ENCODE peak calls at places on chromosomes 2 and 18, in four cellular contexts. One of them, this sample, is unnamed. For H3K9me3, the result is how much of the 10 kb centered on the place peaks cover.

GRCh38 chr2:120562218-120563005 is 173.3 kb upstream of the GLI2 start:
- DNase-seq in neuronal stem cell: no peak
- DNase-seq in CD8-positive, alpha-beta T cell: no peak
- DNase-seq in adipocyte: no peak
- DNase-seq in this sample: no peak

GRCh38 chr2:96249654-96250053 is 16.1 kb downstream of the TMEM127 start:
- DNase-seq in neuronal stem cell: no peak
- DNase-seq in adipocyte: peak
- DNase-seq in CD8-positive, alpha-beta T cell: no peak
- DNase-seq in this sample: no peak

GRCh38 chr2:19580264-19580663 is 221.8 kb upstream of the OSR1 start:
- DNase-seq in CD8-positive, alpha-beta T cell: no peak
- DNase-seq in neuronal stem cell: no peak
- DNase-seq in adipocyte: no peak
- DNase-seq in this sample: no peak

GRCh38 chr18:80244956-80245730 is 2.2 kb downstream of the PARD6G start:
- DNase-seq in neuronal stem cell: no peak
- DNase-seq in CD8-positive, alpha-beta T cell: no peak
- DNase-seq in adipocyte: peak
- DNase-seq in this sample: no peak

GRCh38 chr2:127762846-127763245 is 48.1 kb downstream of the WDR33 start:
- DNase-seq in neuronal stem cell: no peak
- DNase-seq in adipocyte: no peak
- DNase-seq in CD8-positive, alpha-beta T cell: no peak
- DNase-seq in this sample: no peak

GRCh38 chr2:5373200-5373599 is 319.0 kb upstream of the SOX11 start:
- DNase-seq in CD8-positive, alpha-beta T cell: no peak
- DNase-seq in adipocyte: no peak
- DNase-seq in neuronal stem cell: peak
- DNase-seq in this sample: no peak

GRCh38 chr18:24490545-24490944 is 30.1 kb downstream of the HRH4 start:
- DNase-seq in neuronal stem cell: no peak
- DNase-seq in adipocyte: peak
- DNase-seq in CD8-positive, alpha-beta T cell: no peak
- DNase-seq in this sample: no peak

GRCh38 chr2:27763907-27764267 is 7.6 kb upstream of the MRPL33 start:
- DNase-seq in adipocyte: no peak
- DNase-seq in neuronal stem cell: no peak
- DNase-seq in CD8-positive, alpha-beta T cell: no peak
- DNase-seq in this sample: no peak

GRCh38 chr2:43019025-43019367 is 207.4 kb downstream of the ZFP36L2 start:
- DNase-seq in CD8-positive, alpha-beta T cell: no peak
- DNase-seq in adipocyte: no peak
- DNase-seq in neuronal stem cell: no peak
- DNase-seq in this sample: no peak

GRCh38 chr18:55351220-55351619 is 236.8 kb downstream of the TCF4 start:
- DNase-seq in adipocyte: peak
- DNase-seq in CD8-positive, alpha-beta T cell: no peak
- DNase-seq in neuronal stem cell: no peak
- DNase-seq in this sample: no peak

GRCh38 chr18:75527848-75528247 is 100.3 kb upstream of the SMIM21 start:
- DNase-seq in adipocyte: no peak
- DNase-seq in neuronal stem cell: no peak
- DNase-seq in CD8-positive, alpha-beta T cell: no peak
- DNase-seq in this sample: no peak

GRCh38 chr18:47595816-47596501 is 334.5 kb downstream of the SMAD2 start:
- DNase-seq in neuronal stem cell: no peak
- DNase-seq in CD8-positive, alpha-beta T cell: no peak
- DNase-seq in adipocyte: no peak
- DNase-seq in this sample: no peak

GRCh38 chr2:69306612-69306896 is 80.5 kb downstream of the GFPT1 start:
- DNase-seq in neuronal stem cell: no peak
- DNase-seq in CD8-positive, alpha-beta T cell: no peak
- DNase-seq in adipocyte: peak
- DNase-seq in this sample: no peak

GRCh38 chr2:85750509-85751299 is 3.1 kb upstream of the ATOH8 start:
- DNase-seq in CD8-positive, alpha-beta T cell: peak
- DNase-seq in adipocyte: peak
- DNase-seq in neuronal stem cell: peak
- DNase-seq in this sample: no peak

GRCh38 chr2:178194600-178195389 is 483 bp downstream of the OSBPL6 start:
- DNase-seq in CD8-positive, alpha-beta T cell: no peak
- DNase-seq in adipocyte: peak
- DNase-seq in neuronal stem cell: peak
- DNase-seq in this sample: no peak

GRCh38 chr2:233691443-233692433 is 952 bp upstream of the UGT1A6 start:
- DNase-seq in neuronal stem cell: no peak
- DNase-seq in CD8-positive, alpha-beta T cell: no peak
- DNase-seq in adipocyte: no peak
- DNase-seq in this sample: no peak

GRCh38 chr18:45837283-45838070 is 12.0 kb downstream of the SIGLEC15 start:
- DNase-seq in CD8-positive, alpha-beta T cell: peak
- DNase-seq in adipocyte: peak
- DNase-seq in neuronal stem cell: peak
- DNase-seq in this sample: no peak

GRCh38 chr2:179268277-179268935 is 3.8 kb upstream of the SESTD1 start:
- DNase-seq in adipocyte: peak
- DNase-seq in CD8-positive, alpha-beta T cell: no peak
- DNase-seq in neuronal stem cell: no peak
- DNase-seq in this sample: no peak

GRCh38 chr18:79393626-79394401 is 1.9 kb upstream of the NFATC1 start:
- DNase-seq in neuronal stem cell: no peak
- DNase-seq in CD8-positive, alpha-beta T cell: peak
- DNase-seq in adipocyte: peak
- DNase-seq in this sample: no peak

GRCh38 chr18:77065221-77065981 is 67.2 kb downstream of the MBP start:
- DNase-seq in adipocyte: peak
- DNase-seq in CD8-positive, alpha-beta T cell: peak
- DNase-seq in neuronal stem cell: no peak
- DNase-seq in this sample: peak

GRCh38 chr2:63680455-63680854 is 91.7 kb downstream of the MDH1 start:
- DNase-seq in neuronal stem cell: no peak
- DNase-seq in adipocyte: no peak
- DNase-seq in CD8-positive, alpha-beta T cell: no peak
- DNase-seq in this sample: no peak

GRCh38 chr2:152762202-152762601 is 43.8 kb downstream of the ARL6IP6 start:
- DNase-seq in CD8-positive, alpha-beta T cell: no peak
- DNase-seq in neuronal stem cell: peak
- DNase-seq in adipocyte: peak
- DNase-seq in this sample: no peak

GRCh38 chr2:45909677-45910191 is 258.3 kb downstream of the PRKCE start:
- DNase-seq in CD8-positive, alpha-beta T cell: no peak
- DNase-seq in neuronal stem cell: no peak
- DNase-seq in adipocyte: no peak
- DNase-seq in this sample: no peak

GRCh38 chr2:28365158-28365557 is 27.5 kb upstream of the FOSL2 start:
- DNase-seq in neuronal stem cell: no peak
- DNase-seq in CD8-positive, alpha-beta T cell: no peak
- DNase-seq in adipocyte: no peak
- DNase-seq in this sample: no peak

GRCh38 chr2:231222318-231223000 is 24.0 kb downstream of the ARMC9 start:
- DNase-seq in adipocyte: peak
- DNase-seq in neuronal stem cell: no peak
- DNase-seq in CD8-positive, alpha-beta T cell: no peak
- DNase-seq in this sample: no peak

GRCh38 chr2:64646007-64646880 is 7.5 kb downstream of the SERTAD2 start:
- DNase-seq in adipocyte: peak
- DNase-seq in neuronal stem cell: peak
- DNase-seq in CD8-positive, alpha-beta T cell: peak
- DNase-seq in this sample: peak

GRCh38 chr2:210099940-210100339 is 71.3 kb downstream of the KANSL1L start:
- DNase-seq in CD8-positive, alpha-beta T cell: no peak
- DNase-seq in neuronal stem cell: no peak
- DNase-seq in adipocyte: no peak
- DNase-seq in this sample: no peak

GRCh38 chr2:176490061-176490861 is 221.0 kb downstream of the MTX2 start:
- DNase-seq in CD8-positive, alpha-beta T cell: no peak
- DNase-seq in adipocyte: no peak
- DNase-seq in neuronal stem cell: peak
- DNase-seq in this sample: no peak

GRCh38 chr2:28025116-28025515 is 134.6 kb downstream of the BABAM2 start:
- DNase-seq in CD8-positive, alpha-beta T cell: no peak
- DNase-seq in neuronal stem cell: no peak
- DNase-seq in adipocyte: no peak
- DNase-seq in this sample: no peak

GRCh38 chr2:215749092-215749957 is 264.0 kb downstream of the MREG start:
- DNase-seq in neuronal stem cell: no peak
- DNase-seq in CD8-positive, alpha-beta T cell: no peak
- DNase-seq in adipocyte: peak
- DNase-seq in this sample: no peak

GRCh38 chr2:177353084-177353483 is 39.5 kb upstream of the AGPS start:
- DNase-seq in adipocyte: peak
- DNase-seq in neuronal stem cell: no peak
- DNase-seq in CD8-positive, alpha-beta T cell: no peak
- DNase-seq in this sample: no peak

GRCh38 chr2:10841547-10842219 is 29.1 kb upstream of the PDIA6 start:
- DNase-seq in neuronal stem cell: no peak
- DNase-seq in CD8-positive, alpha-beta T cell: no peak
- DNase-seq in adipocyte: no peak
- DNase-seq in this sample: no peak
- H3K9me3 ChIP-seq in neuronal stem cell: under half
- H3K9me3 ChIP-seq in CD8-positive, alpha-beta T cell: under half
- H3K9me3 ChIP-seq in adipocyte: under half
- H3K9me3 ChIP-seq in this sample: under half

GRCh38 chr18:1393929-1394328 is 489.3 kb downstream of the ADCYAP1 start:
- DNase-seq in CD8-positive, alpha-beta T cell: no peak
- DNase-seq in neuronal stem cell: no peak
- DNase-seq in adipocyte: no peak
- DNase-seq in this sample: no peak

GRCh38 chr18:1392046-1392445 is 487.4 kb downstream of the ADCYAP1 start:
- DNase-seq in CD8-positive, alpha-beta T cell: no peak
- DNase-seq in adipocyte: no peak
- DNase-seq in neuronal stem cell: no peak
- DNase-seq in this sample: no peak

GRCh38 chr18:1394426-1394825 is 489.8 kb downstream of the ADCYAP1 start:
- DNase-seq in neuronal stem cell: no peak
- DNase-seq in CD8-positive, alpha-beta T cell: no peak
- DNase-seq in adipocyte: no peak
- DNase-seq in this sample: no peak

GRCh38 chr18:1392865-1393734 is 488.4 kb downstream of the ADCYAP1 start:
- DNase-seq in CD8-positive, alpha-beta T cell: no peak
- DNase-seq in neuronal stem cell: no peak
- DNase-seq in adipocyte: no peak
- DNase-seq in this sample: no peak

GRCh38 chr18:1394966-1395365 is 490.3 kb downstream of the ADCYAP1 start:
- DNase-seq in neuronal stem cell: no peak
- DNase-seq in CD8-positive, alpha-beta T cell: no peak
- DNase-seq in adipocyte: no peak
- DNase-seq in this sample: no peak
- H3K9me3 ChIP-seq in neuronal stem cell: under half
- H3K9me3 ChIP-seq in CD8-positive, alpha-beta T cell: under half
- H3K9me3 ChIP-seq in adipocyte: under half
- H3K9me3 ChIP-seq in this sample: under half

GRCh38 chr2:239598732-239599090 is 197.9 kb upstream of the HDAC4 start:
- DNase-seq in adipocyte: no peak
- DNase-seq in neuronal stem cell: no peak
- DNase-seq in CD8-positive, alpha-beta T cell: no peak
- DNase-seq in this sample: no peak
- H3K9me3 ChIP-seq in adipocyte: under half
- H3K9me3 ChIP-seq in neuronal stem cell: under half
- H3K9me3 ChIP-seq in CD8-positive, alpha-beta T cell: under half
- H3K9me3 ChIP-seq in this sample: under half

DNA sequence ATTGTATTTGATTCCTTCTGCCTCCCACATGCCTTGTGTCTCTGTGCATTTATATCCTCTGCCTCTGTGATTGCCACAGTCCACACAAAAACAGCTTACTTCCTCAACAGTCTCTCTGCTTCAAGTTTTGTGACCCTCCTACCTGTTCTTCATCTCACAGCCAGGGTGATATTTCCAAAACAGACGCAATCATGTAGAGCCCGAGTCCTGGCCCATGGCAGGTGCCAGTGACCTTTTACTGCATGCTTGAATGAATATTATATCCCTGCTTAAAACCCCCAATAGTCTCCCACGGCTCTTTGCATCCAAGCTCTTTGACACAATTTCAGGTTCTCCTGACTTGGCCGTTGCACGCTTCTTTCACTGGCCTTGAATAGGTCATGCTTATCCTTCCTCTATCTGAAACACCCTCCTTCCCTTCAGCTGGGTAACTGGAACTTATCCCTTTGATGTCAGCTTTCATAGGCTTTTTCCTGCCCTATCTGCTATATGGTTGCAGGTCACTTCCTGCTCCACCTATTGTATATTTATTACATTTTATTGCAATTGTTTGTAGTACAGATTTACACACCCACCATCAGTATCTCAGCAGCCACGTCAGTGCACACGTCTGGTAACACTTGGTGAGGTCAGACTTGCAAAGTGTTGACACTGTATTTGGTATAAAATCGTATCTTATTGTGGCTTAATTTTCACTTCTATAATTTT is 29.7 kb upstream of the IL1B start:
- DNase-seq in neuronal stem cell: no peak
- DNase-seq in CD8-positive, alpha-beta T cell: no peak
- DNase-seq in adipocyte: no peak
- DNase-seq in this sample: no peak
- H3K9me3 ChIP-seq in neuronal stem cell: under half
- H3K9me3 ChIP-seq in CD8-positive, alpha-beta T cell: under half
- H3K9me3 ChIP-seq in adipocyte: under half
- H3K9me3 ChIP-seq in this sample: under half

GRCh38 chr18:2444201-2444875 is 127.0 kb downstream of the METTL4 start:
- DNase-seq in adipocyte: no peak
- DNase-seq in neuronal stem cell: no peak
- DNase-seq in CD8-positive, alpha-beta T cell: no peak
- DNase-seq in this sample: no peak

GRCh38 chr18:2442726-2443275 is 128.5 kb downstream of the METTL4 start:
- DNase-seq in neuronal stem cell: no peak
- DNase-seq in CD8-positive, alpha-beta T cell: no peak
- DNase-seq in adipocyte: peak
- DNase-seq in this sample: no peak

GRCh38 chr18:2441544-2441943 is 129.8 kb downstream of the METTL4 start:
- DNase-seq in adipocyte: no peak
- DNase-seq in CD8-positive, alpha-beta T cell: no peak
- DNase-seq in neuronal stem cell: no peak
- DNase-seq in this sample: no peak

GRCh38 chr18:2442006-2442405 is 129.3 kb downstream of the METTL4 start:
- DNase-seq in CD8-positive, alpha-beta T cell: no peak
- DNase-seq in adipocyte: no peak
- DNase-seq in neuronal stem cell: no peak
- DNase-seq in this sample: no peak
- H3K9me3 ChIP-seq in CD8-positive, alpha-beta T cell: under half
- H3K9me3 ChIP-seq in adipocyte: under half
- H3K9me3 ChIP-seq in neuronal stem cell: under half
- H3K9me3 ChIP-seq in this sample: under half

GRCh38 chr2:630451-631320 is 46.5 kb downstream of the TMEM18 start:
- DNase-seq in neuronal stem cell: no peak
- DNase-seq in CD8-positive, alpha-beta T cell: no peak
- DNase-seq in adipocyte: no peak
- DNase-seq in this sample: no peak

GRCh38 chr2:629961-630360 is 47.2 kb downstream of the TMEM18 start:
- DNase-seq in neuronal stem cell: no peak
- DNase-seq in CD8-positive, alpha-beta T cell: no peak
- DNase-seq in adipocyte: no peak
- DNase-seq in this sample: no peak

GRCh38 chr2:632471-632870 is 44.7 kb downstream of the TMEM18 start:
- DNase-seq in CD8-positive, alpha-beta T cell: no peak
- DNase-seq in adipocyte: no peak
- DNase-seq in neuronal stem cell: no peak
- DNase-seq in this sample: no peak

GRCh38 chr2:633371-633770 is 43.8 kb downstream of the TMEM18 start:
- DNase-seq in CD8-positive, alpha-beta T cell: no peak
- DNase-seq in adipocyte: no peak
- DNase-seq in neuronal stem cell: no peak
- DNase-seq in this sample: no peak

GRCh38 chr2:631741-632140 is 45.5 kb downstream of the TMEM18 start:
- DNase-seq in neuronal stem cell: no peak
- DNase-seq in adipocyte: no peak
- DNase-seq in CD8-positive, alpha-beta T cell: no peak
- DNase-seq in this sample: no peak
- H3K9me3 ChIP-seq in neuronal stem cell: under half
- H3K9me3 ChIP-seq in adipocyte: under half
- H3K9me3 ChIP-seq in CD8-positive, alpha-beta T cell: under half
- H3K9me3 ChIP-seq in this sample: under half